ENCODE peak calls at places on chromosomes 5 and 9, in seven cellular contexts. One of them, this sample, is unnamed.

GRCh38 chr9:35518981-35519679 is 29.2 kb downstream of the RUSC2 start:
- DNase-seq in AG09319: no peak
- DNase-seq in pancreas: no peak
- DNase-seq in stomach: no peak
- DNase-seq in stimulated activated CD4-positive, alpha-beta T cell treated with anti-CD3 and anti-CD28 coated beads, Interleukin-12 subunit alpha, Interleukin-12 subunit beta, amount 100 ng/mL, for 4 hours: no peak
- DNase-seq in GM12878: no peak
- DNase-seq in activated T-cell treated with anti-CD3 and anti-CD28 coated beads, Interleukin-2, amount 50 U/mL, for 1 hour: no peak
- DNase-seq in this sample: no peak

GRCh38 chr9:77927265-77927664 is 104.3 kb downstream of the GNAQ start:
- DNase-seq in GM12878: no peak
- DNase-seq in pancreas: no peak
- DNase-seq in stomach: no peak
- DNase-seq in AG09319: no peak
- DNase-seq in stimulated activated CD4-positive, alpha-beta T cell treated with anti-CD3 and anti-CD28 coated beads, Interleukin-12 subunit alpha, Interleukin-12 subunit beta, amount 100 ng/mL, for 4 hours: no peak
- DNase-seq in activated T-cell treated with anti-CD3 and anti-CD28 coated beads, Interleukin-2, amount 50 U/mL, for 1 hour: no peak
- DNase-seq in this sample: no peak

GRCh38 chr5:20536813-20537212 is 548.8 kb upstream of the CDH18 start:
- DNase-seq in AG09319: no peak
- DNase-seq in activated T-cell treated with anti-CD3 and anti-CD28 coated beads, Interleukin-2, amount 50 U/mL, for 1 hour: no peak
- DNase-seq in pancreas: no peak
- DNase-seq in GM12878: no peak
- DNase-seq in stomach: no peak
- DNase-seq in stimulated activated CD4-positive, alpha-beta T cell treated with anti-CD3 and anti-CD28 coated beads, Interleukin-12 subunit alpha, Interleukin-12 subunit beta, amount 100 ng/mL, for 4 hours: no peak
- DNase-seq in this sample: no peak

GRCh38 chr5:83393467-83393866 is 78.1 kb upstream of the VCAN start:
- DNase-seq in AG09319: no peak
- DNase-seq in GM12878: no peak
- DNase-seq in stimulated activated CD4-positive, alpha-beta T cell treated with anti-CD3 and anti-CD28 coated beads, Interleukin-12 subunit alpha, Interleukin-12 subunit beta, amount 100 ng/mL, for 4 hours: no peak
- DNase-seq in activated T-cell treated with anti-CD3 and anti-CD28 coated beads, Interleukin-2, amount 50 U/mL, for 1 hour: no peak
- DNase-seq in stomach: no peak
- DNase-seq in pancreas: no peak
- DNase-seq in this sample: no peak

GRCh38 chr9:114266969-114267368 is 55.9 kb upstream of the ORM1 start:
- DNase-seq in stimulated activated CD4-positive, alpha-beta T cell treated with anti-CD3 and anti-CD28 coated beads, Interleukin-12 subunit alpha, Interleukin-12 subunit beta, amount 100 ng/mL, for 4 hours: no peak
- DNase-seq in stomach: no peak
- DNase-seq in GM12878: no peak
- DNase-seq in activated T-cell treated with anti-CD3 and anti-CD28 coated beads, Interleukin-2, amount 50 U/mL, for 1 hour: no peak
- DNase-seq in pancreas: no peak
- DNase-seq in AG09319: no peak
- DNase-seq in this sample: no peak

GRCh38 chr5:135821061-135821781 is 13.2 kb upstream of the SLC25A48 start:
- DNase-seq in activated T-cell treated with anti-CD3 and anti-CD28 coated beads, Interleukin-2, amount 50 U/mL, for 1 hour: no peak
- DNase-seq in stimulated activated CD4-positive, alpha-beta T cell treated with anti-CD3 and anti-CD28 coated beads, Interleukin-12 subunit alpha, Interleukin-12 subunit beta, amount 100 ng/mL, for 4 hours: no peak
- DNase-seq in AG09319: no peak
- DNase-seq in pancreas: no peak
- DNase-seq in GM12878: no peak
- DNase-seq in stomach: no peak
- DNase-seq in this sample: no peak

GRCh38 chr5:167743685-167744084 is 547.8 kb upstream of the WWC1 start:
- DNase-seq in activated T-cell treated with anti-CD3 and anti-CD28 coated beads, Interleukin-2, amount 50 U/mL, for 1 hour: no peak
- DNase-seq in stomach: no peak
- DNase-seq in stimulated activated CD4-positive, alpha-beta T cell treated with anti-CD3 and anti-CD28 coated beads, Interleukin-12 subunit alpha, Interleukin-12 subunit beta, amount 100 ng/mL, for 4 hours: no peak
- DNase-seq in AG09319: no peak
- DNase-seq in pancreas: no peak
- DNase-seq in GM12878: no peak
- DNase-seq in this sample: no peak

GRCh38 chr5:153901449-153901848 is 137.3 kb downstream of the FAM114A2 start:
- DNase-seq in GM12878: no peak
- DNase-seq in activated T-cell treated with anti-CD3 and anti-CD28 coated beads, Interleukin-2, amount 50 U/mL, for 1 hour: no peak
- DNase-seq in pancreas: no peak
- DNase-seq in stimulated activated CD4-positive, alpha-beta T cell treated with anti-CD3 and anti-CD28 coated beads, Interleukin-12 subunit alpha, Interleukin-12 subunit beta, amount 100 ng/mL, for 4 hours: no peak
- DNase-seq in stomach: no peak
- DNase-seq in AG09319: no peak
- DNase-seq in this sample: no peak

GRCh38 chr9:137294091-137294683 is 7.9 kb downstream of the NRARP start:
- DNase-seq in stimulated activated CD4-positive, alpha-beta T cell treated with anti-CD3 and anti-CD28 coated beads, Interleukin-12 subunit alpha, Interleukin-12 subunit beta, amount 100 ng/mL, for 4 hours: no peak
- DNase-seq in activated T-cell treated with anti-CD3 and anti-CD28 coated beads, Interleukin-2, amount 50 U/mL, for 1 hour: no peak
- DNase-seq in pancreas: peak
- DNase-seq in AG09319: no peak
- DNase-seq in GM12878: no peak
- DNase-seq in stomach: peak
- DNase-seq in this sample: no peak

GRCh38 chr9:87386490-87386889 is 111.2 kb upstream of the DAPK1 start:
- DNase-seq in stomach: peak
- DNase-seq in activated T-cell treated with anti-CD3 and anti-CD28 coated beads, Interleukin-2, amount 50 U/mL, for 1 hour: no peak
- DNase-seq in AG09319: no peak
- DNase-seq in pancreas: peak
- DNase-seq in stimulated activated CD4-positive, alpha-beta T cell treated with anti-CD3 and anti-CD28 coated beads, Interleukin-12 subunit alpha, Interleukin-12 subunit beta, amount 100 ng/mL, for 4 hours: no peak
- DNase-seq in GM12878: no peak
- DNase-seq in this sample: no peak